ENCODE peak calls at places on chromosomes 7 and 10, in eight cellular contexts. C is A549, T is HCT116, B is SK-N-SH, F is H1, W is K562, A is HepG2, K is GM12878. I is an unnamed sample.
A peak's percentile ranks its signal among the peaks of the same experiment; 100 is the strongest.

GRCh38 chr10:75043256-75044121 is 68.0 kb upstream of the SAMD8 start:
- DNase-seq in B (peak; percentile 60), F (no peak), T (no peak), A (no peak), K (no peak), C (no peak), W (peak; percentile 90), I (no peak)

GRCh38 chr10:101287183-101287830 is 58.0 kb upstream of the LBX1 start:
- DNase-seq in F (no peak), T (no peak), A (no peak), C (no peak), K (no peak), B (no peak), W (no peak), I (no peak)

GRCh38 chr10:132942101-132942739 is at the start of gene CFAP46:
- DNase-seq in A (no peak), K (no peak), T (peak; percentile 18), F (peak; percentile 90), B (peak; percentile 97), W (no peak), C (peak; percentile 65), I (peak; percentile 39)

GRCh38 chr10:35495521-35496238 is 109.5 kb upstream of the GJD4 start:
- DNase-seq in F (no peak), A (peak; percentile 63), C (no peak), W (no peak), T (no peak), K (no peak), B (peak; percentile 34), I (peak; percentile 34)

GRCh38 chr7:28688651-28689050 is 269.5 kb downstream of the TRIL start:
- DNase-seq in A (no peak), F (no peak), W (no peak), B (no peak), T (no peak), K (no peak), C (no peak), I (peak; percentile 49)

GRCh38 chr10:44261710-44262455 is 123.0 kb downstream of the CXCL12 start:
- DNase-seq in A (no peak), K (peak; percentile 55), T (no peak), W (no peak), F (no peak), C (no peak), B (peak; percentile 55), I (no peak)

GRCh38 chr7:16934947-16935742 is 53.4 kb upstream of the AGR3 start:
- DNase-seq in W (no peak), A (no peak), C (no peak), T (peak; percentile 48), F (no peak), K (no peak), B (no peak), I (peak; percentile 19)

GRCh38 chr10:72242675-72243074 is 26.6 kb upstream of the ASCC1 start:
- DNase-seq in C (no peak), W (no peak), F (no peak), T (no peak), K (no peak), B (no peak), A (no peak), I (peak; percentile 82)

GRCh38 chr7:98618786-98619185 is 1.7 kb downstream of the NPTX2 start:
- DNase-seq in F (no peak), C (no peak), K (no peak), A (no peak), T (no peak), B (no peak), W (no peak), I (no peak)
- H3K4me2 ChIP-seq in F (peak overlapping the region; percentile 33), C (peak overlapping the region; percentile 83), K (no peak overlapping the region), A (no peak overlapping the region), T (no peak overlapping the region), B (no peak overlapping the region), W (no peak overlapping the region), I (no peak overlapping the region)

DNA sequence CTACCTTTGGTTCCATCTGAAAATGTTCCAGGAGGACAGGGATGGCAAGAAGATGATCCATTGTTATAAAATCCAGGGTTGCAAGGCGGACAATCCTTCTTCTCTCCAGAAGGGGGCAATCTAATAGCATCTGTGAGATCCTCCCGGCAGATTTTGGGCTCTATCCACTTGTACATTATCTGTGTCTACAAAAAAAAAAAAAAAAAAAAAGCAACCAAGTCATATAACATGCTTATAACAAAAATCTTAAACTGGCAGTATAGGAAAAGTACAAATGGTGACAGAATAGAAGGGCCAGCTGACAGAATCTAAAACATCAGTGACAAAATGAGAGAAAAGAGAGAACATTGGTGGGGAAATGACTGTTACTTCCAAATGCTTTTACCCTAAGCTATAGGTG is 132.7 kb downstream of the ELAPOR2 start:
- DNase-seq in B (peak; percentile 53), K (no peak), A (peak; percentile 28), F (no peak), W (peak; percentile 63), C (peak; percentile 14), T (peak; percentile 24), I (peak; percentile 58)
- TF ChIP-seq CTCF in B (peak; percentile 96), K (peak; percentile 70), A (peak; percentile 65), F (peak; percentile 10), W (peak; percentile 77), C (peak; percentile 57), T (peak; percentile 57), I (peak; percentile 60)

DNA sequence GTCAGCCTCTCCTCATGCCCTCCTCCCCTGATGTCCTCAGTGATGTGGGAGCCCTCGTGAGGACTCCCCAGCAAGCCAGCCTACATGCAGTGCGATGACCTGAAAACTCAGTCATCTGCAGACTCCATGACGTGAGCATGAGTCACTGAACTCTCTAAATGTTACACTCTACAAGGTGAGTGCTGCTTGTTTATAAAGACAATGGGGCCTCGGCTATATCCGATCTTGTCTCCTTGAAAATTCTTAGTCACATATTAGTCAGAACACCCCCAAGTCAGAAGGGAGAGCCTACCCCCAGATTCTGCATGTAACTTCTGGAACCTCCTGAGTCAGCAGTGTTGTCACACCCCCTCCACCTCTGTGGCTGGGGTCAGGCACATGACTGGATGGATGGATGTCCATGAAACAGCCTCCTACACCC is 673.8 kb downstream of the INHBA start:
- DNase-seq in F (no peak), K (no peak), B (no peak), T (peak; percentile 41), C (peak; percentile 33), W (no peak), A (no peak), I (no peak)
- TF ChIP-seq MAX in F (no peak), K (no peak), B (peak; percentile 96), T (peak; percentile 59), C (peak; percentile 42), W (no peak), A (no peak), I (no peak)

DNA sequence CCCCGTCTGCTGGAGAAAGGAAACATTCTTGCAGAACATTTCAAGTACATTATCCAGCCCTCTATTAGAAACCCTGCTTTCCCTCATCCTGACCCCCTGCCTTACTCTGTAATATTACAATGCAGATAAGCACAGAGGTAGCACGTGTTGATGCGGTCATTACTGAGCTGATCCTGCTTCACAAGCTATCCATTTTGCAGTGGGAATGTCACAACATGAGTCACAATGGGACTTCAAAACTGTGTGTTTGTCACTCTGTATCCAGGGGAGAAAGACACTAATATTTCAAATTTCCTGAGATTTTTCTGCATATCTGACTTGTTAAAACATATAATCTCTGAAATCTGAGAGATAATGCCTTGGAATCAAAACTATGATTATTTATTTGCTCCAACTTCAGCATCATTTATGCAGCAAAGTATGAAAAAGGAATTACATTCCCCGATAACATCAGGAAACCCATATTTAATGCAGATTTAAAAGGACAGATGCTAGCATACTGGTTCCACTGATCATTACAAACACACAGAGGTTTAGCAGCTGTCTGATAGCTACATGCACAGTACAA is 239.6 kb downstream of the SORCS3 start:
- DNase-seq in F (no peak), T (no peak), W (no peak), B (peak; percentile 29), C (no peak), A (no peak), K (no peak), I (no peak)
- H3K4me2 ChIP-seq in F (no peak overlapping the region), T (no peak overlapping the region), W (no peak overlapping the region), B (no peak overlapping the region), C (no peak overlapping the region), A (no peak overlapping the region), K (no peak overlapping the region), I (no peak overlapping the region)

I was measured in endothelial cell of umbilical vein.